ENCODE peak calls at places on chromosomes 16 and 17, in five cellular contexts. A is SK-N-SH, T is upper lobe of left lung, X is stomach, O is esophagus muscularis mucosa. P is an unnamed sample. For H3K4me1, the result is how much of the 10 kb centered on the place peaks cover.

GRCh38 chr17:41800601-41801373 is 11.0 kb downstream of the P3H4 start:
- DNase-seq in X (peak), O (no peak), T (peak), A (peak), P (peak)

GRCh38 chr17:49390548-49391324 is 23.9 kb downstream of the PHB1 start:
- DNase-seq in X (peak), T (peak), A (no peak), O (no peak), P (no peak)

GRCh38 chr17:1193300-1193699 is 13.5 kb upstream of the ABR start:
- DNase-seq in X (no peak), A (no peak), T (no peak), O (no peak), P (no peak)

GRCh38 chr17:59423137-59423703 is 91.8 kb downstream of the YPEL2 start:
- DNase-seq in T (no peak), X (no peak), A (no peak), O (no peak), P (peak)

GRCh38 chr16:14672403-14672971 is 21.6 kb downstream of the PLA2G10 start:
- DNase-seq in T (no peak), X (peak), A (no peak), O (no peak), P (no peak)

GRCh38 chr17:4605826-4606225 is 21.5 kb downstream of the SMTNL2 start:
- DNase-seq in X (no peak), T (no peak), A (no peak), O (no peak), P (no peak)

GRCh38 chr16:83619381-83620150 is 188.2 kb upstream of the HSBP1 start:
- DNase-seq in T (no peak), X (no peak), O (peak), A (no peak), P (no peak)

GRCh38 chr16:15879255-15879804 is 9.1 kb downstream of the CEP20 start:
- DNase-seq in T (no peak), X (no peak), A (no peak), O (no peak), P (no peak)

GRCh38 chr17:40555296-40556190 is 9.7 kb downstream of the CCR7 start:
- DNase-seq in O (peak), A (no peak), X (peak), T (peak), P (no peak)

GRCh38 chr17:740240-741055 is 8.1 kb downstream of the TLCD3A start:
- DNase-seq in X (no peak), O (no peak), T (no peak), A (no peak), P (no peak)

DNA sequence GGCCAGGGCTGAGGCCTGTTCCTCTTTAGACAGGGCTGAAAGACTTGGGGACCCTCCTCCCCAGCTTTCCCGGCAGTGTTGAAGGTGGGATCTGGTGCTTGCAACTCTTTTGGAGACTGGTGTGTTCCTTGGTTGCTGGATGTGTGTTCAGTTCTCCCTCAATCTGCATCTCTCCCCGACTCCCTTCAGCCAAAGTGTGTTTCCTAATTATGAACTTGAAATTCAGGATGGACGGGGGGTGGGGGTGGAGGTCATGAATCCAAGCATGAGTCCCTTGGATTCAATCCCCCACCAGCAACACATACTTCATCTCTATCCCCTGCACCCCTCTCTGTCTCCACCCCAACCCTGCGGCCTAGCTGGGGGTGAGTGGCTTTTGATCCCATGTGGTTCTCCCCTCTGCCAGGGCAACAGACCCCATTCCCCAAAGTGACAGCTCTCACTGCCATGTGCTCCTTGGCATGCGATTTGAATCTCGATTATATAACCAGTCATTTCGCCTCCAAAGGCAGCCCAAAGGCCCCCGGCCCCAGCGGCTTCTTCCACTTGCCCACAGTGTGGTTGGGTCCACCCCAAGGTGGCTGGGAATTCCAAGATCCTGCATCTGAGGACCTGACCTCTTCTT is 1.3 kb downstream of the ARHGAP23 start:
- DNase-seq in O (no peak), X (no peak), T (no peak), A (no peak), P (no peak)
- H3K4me1 ChIP-seq in O (half or more), X (under half), T (under half), A (under half), P (half or more)

GRCh38 chr17:27577884-27578717 is 52.9 kb upstream of the LGALS9 start:
- DNase-seq in X (no peak), T (no peak), A (peak), O (no peak), P (no peak)

GRCh38 chr17:27575100-27575911 is 55.7 kb upstream of the LGALS9 start:
- DNase-seq in X (no peak), A (no peak), O (no peak), T (no peak), P (no peak)

GRCh38 chr17:27575912-27576252 is 55.1 kb upstream of the LGALS9 start:
- DNase-seq in T (no peak), X (no peak), O (no peak), A (no peak), P (no peak)

GRCh38 chr17:27577124-27577761 is 53.7 kb upstream of the LGALS9 start:
- DNase-seq in O (no peak), T (peak), A (peak), X (no peak), P (no peak)

GRCh38 chr17:27576429-27577123 is 54.4 kb upstream of the LGALS9 start:
- DNase-seq in X (no peak), A (no peak), O (no peak), T (no peak), P (no peak)
- TF ChIP-seq EP300 in X (no peak), A (no peak), O (no peak), T (no peak), P (no peak)

GRCh38 chr17:27457731-27458523 is 1.7 kb downstream of the KSR1 start:
- DNase-seq in A (peak), X (no peak), T (no peak), O (no peak), P (no peak)
- TF ChIP-seq POLR2AphosphoS5 in A (no peak), X (no peak), T (no peak), O (no peak), P (no peak)

DNA sequence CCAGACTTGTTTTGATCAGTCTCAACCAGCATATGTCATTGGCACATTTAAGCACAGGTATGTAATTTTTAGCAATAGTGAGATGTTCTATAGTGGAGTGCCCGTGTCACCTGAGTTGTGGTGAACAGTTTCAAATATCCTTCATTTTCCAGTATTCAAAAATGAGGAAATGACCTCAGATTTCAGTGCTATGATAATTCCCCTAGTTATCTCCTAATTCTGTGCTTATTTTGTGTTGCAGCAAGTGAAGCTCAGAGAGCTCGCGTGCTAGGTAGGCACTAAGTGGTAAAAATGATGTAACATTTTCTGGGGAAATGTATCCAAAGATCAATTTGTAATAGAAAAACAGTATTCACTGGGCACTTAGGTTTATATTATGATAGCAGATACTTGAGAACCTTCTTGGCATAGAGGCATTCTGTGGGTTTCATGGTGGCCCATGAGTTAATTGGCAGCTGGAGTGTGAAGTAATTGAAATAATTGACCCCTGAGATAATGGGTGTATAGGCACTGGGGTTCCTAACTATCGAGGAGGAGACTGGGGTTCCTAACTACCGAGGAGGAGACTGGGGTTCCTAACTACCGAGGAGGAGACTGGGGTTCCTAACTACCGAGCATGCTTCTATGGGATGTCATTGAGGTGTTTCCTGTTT is 159.1 kb downstream of the PRKCA start:
- DNase-seq in X (no peak), A (no peak), O (no peak), T (no peak), P (no peak)
- H3K4me1 ChIP-seq in X (under half), A (under half), O (under half), T (under half), P (under half)

DNA sequence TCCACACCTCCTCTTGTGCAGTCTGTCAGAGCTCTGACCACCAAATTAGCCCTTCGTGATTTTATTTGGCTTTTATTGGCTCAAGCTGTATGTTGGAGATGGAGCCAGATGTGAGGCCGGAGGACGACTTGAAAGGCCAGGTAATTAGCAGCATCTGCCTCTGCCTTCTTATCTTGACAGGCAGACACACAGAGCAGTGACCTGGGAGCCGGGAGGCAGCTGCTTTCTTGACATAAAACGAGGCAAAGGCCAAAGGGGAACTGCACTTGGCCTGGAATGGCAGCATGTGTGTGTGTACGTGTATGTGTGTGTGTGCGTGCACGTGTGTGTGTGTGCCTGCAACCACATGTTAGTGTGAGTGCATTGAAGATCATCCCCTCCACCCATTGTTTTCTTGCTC is 56.9 kb upstream of the BRD7 start:
- DNase-seq in X (no peak), T (no peak), A (peak), O (peak), P (no peak)
- TF ChIP-seq EP300 in X (no peak), T (no peak), A (peak), O (no peak), P (no peak)

GRCh38 chr16:47141773-47142468 is 1.8 kb downstream of the NETO2 start:
- DNase-seq in O (no peak), A (peak), T (no peak), X (peak), P (peak)
- TF ChIP-seq POLR2AphosphoS5 in O (no peak), A (no peak), T (no peak), X (peak), P (no peak)

GRCh38 chr16:29814592-29814991 is 1.4 kb upstream of the PAGR1 start:
- DNase-seq in T (no peak), X (no peak), A (no peak), O (no peak), P (no peak)

GRCh38 chr16:29811896-29812665 is at the start of gene PRRT2:
- DNase-seq in X (no peak), T (peak), O (no peak), A (peak), P (peak)

GRCh38 chr16:29811170-29811895 is 660 bp upstream of the PRRT2 start:
- DNase-seq in X (peak), O (peak), A (peak), T (peak), P (peak)

GRCh38 chr16:29813644-29814562 is 1.9 kb downstream of the PRRT2 start:
- DNase-seq in X (no peak), O (no peak), T (peak), A (no peak), P (no peak)

GRCh38 chr16:29812754-29813643 is 1.0 kb downstream of the PRRT2 start:
- DNase-seq in T (peak), O (no peak), X (no peak), A (no peak), P (no peak)
- H3K4me1 ChIP-seq in T (half or more), O (half or more), X (half or more), A (half or more), P (under half)

DNA sequence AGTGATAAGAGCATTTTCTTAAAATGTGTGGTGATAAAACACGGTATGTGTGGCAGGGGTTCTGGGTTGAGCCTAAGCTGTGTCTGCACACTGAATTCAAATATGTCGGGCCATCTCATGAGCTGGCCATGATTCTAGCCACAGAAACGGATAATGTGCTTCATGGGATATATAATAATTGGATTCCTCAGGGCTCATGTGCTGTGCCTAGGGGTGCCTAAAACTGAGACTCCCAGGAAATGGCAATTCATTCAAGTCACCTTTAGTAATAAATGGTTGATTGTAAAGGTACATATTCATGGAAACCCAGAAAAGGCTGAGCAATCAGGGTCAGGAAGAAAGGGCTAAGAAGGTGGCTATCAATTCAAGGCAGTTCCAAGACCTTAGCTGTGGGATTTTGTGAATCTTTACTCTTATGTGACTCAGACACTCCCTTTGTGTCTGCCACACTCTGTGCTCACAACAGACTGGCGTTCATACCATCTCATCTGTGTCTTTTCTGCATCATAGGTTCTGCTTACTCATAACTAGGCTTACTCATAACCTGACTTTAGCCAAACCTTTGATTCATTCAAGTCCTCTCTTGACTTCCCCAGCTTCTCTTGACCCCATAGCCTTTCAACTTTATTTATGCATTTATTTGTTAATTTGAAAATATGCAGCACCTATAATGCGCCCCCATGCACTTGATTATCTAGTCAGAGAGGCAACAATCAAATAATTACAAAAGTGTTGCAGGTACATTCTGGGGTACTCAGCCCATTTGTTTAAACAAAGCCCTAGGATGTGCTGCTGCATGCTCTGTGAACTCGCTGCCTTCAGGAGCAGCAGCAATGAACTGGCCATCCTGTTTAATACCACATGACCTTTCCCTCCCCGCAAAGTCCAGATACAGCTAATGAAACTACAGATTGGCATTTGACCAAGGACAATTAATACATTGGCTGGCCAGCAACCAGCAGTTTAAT is 28.4 kb upstream of the MED13 start:
- DNase-seq in T (no peak), A (peak), O (no peak), X (no peak), P (no peak)
- TF ChIP-seq EP300 in T (no peak), A (peak), O (no peak), X (no peak), P (no peak)

GRCh38 chr17:2990396-2990795 is 73.0 kb downstream of the OR1D5 start:
- DNase-seq in T (no peak), X (peak), A (no peak), O (peak), P (peak)

GRCh38 chr17:2982854-2983636 is 80.4 kb downstream of the OR1D5 start:
- DNase-seq in O (no peak), T (peak), X (no peak), A (no peak), P (peak)

GRCh38 chr17:2981325-2981724 is 82.1 kb downstream of the OR1D5 start:
- DNase-seq in T (no peak), X (no peak), A (no peak), O (no peak), P (peak)

GRCh38 chr17:2989855-2990254 is 73.6 kb downstream of the OR1D5 start:
- DNase-seq in O (no peak), T (no peak), A (no peak), X (no peak), P (no peak)

GRCh38 chr17:2986925-2987324 is 76.5 kb downstream of the OR1D5 start:
- DNase-seq in X (no peak), O (no peak), T (no peak), A (no peak), P (no peak)
- TF ChIP-seq POLR2AphosphoS5 in X (no peak), O (no peak), T (no peak), A (no peak), P (no peak)

GRCh38 chr17:34654276-34654675 is 74.9 kb downstream of the TMEM132E start:
- DNase-seq in X (no peak), A (no peak), T (no peak), O (no peak), P (no peak)
- H3K4me1 ChIP-seq in X (under half), A (under half), T (under half), O (under half), P (under half)